ENCODE peak calls at places on chromosomes 5 and 9, in six cellular contexts. One of them, this sample, is unnamed.

GRCh38 chr5:125038477-125038876 is 292.0 kb upstream of the ZNF608 start:
- DNase-seq in psoas muscle: no peak
- DNase-seq in ACHN: no peak
- DNase-seq in RWPE1: no peak
- DNase-seq in B cell: no peak
- DNase-seq in NCI-H146: no peak
- DNase-seq in this sample: no peak

GRCh38 chr9:115717711-115718173 is 435.8 kb upstream of the PAPPA start:
- DNase-seq in psoas muscle: no peak
- DNase-seq in ACHN: peak
- DNase-seq in RWPE1: no peak
- DNase-seq in B cell: no peak
- DNase-seq in NCI-H146: no peak
- DNase-seq in this sample: peak

GRCh38 chr9:114798793-114799427 is 6.9 kb downstream of the TNFSF15 start:
- DNase-seq in psoas muscle: no peak
- DNase-seq in ACHN: no peak
- DNase-seq in RWPE1: peak
- DNase-seq in B cell: no peak
- DNase-seq in NCI-H146: no peak
- DNase-seq in this sample: no peak

GRCh38 chr5:179273441-179274145 is 71.7 kb downstream of the ADAMTS2 start:
- DNase-seq in psoas muscle: no peak
- DNase-seq in ACHN: no peak
- DNase-seq in RWPE1: no peak
- DNase-seq in B cell: peak
- DNase-seq in NCI-H146: no peak
- DNase-seq in this sample: no peak

GRCh38 chr9:135295556-135296300 is 183.9 kb upstream of the PPP1R26 start:
- DNase-seq in psoas muscle: no peak
- DNase-seq in ACHN: no peak
- DNase-seq in RWPE1: no peak
- DNase-seq in B cell: no peak
- DNase-seq in NCI-H146: no peak
- DNase-seq in this sample: no peak

GRCh38 chr9:28720746-28721145 is 1147.5 kb upstream of the C9orf72 start:
- DNase-seq in psoas muscle: no peak
- DNase-seq in ACHN: no peak
- DNase-seq in RWPE1: no peak
- DNase-seq in B cell: no peak
- DNase-seq in NCI-H146: no peak
- DNase-seq in this sample: no peak

GRCh38 chr9:38322937-38323336 is 69.6 kb upstream of the ALDH1B1 start:
- DNase-seq in psoas muscle: no peak
- DNase-seq in ACHN: no peak
- DNase-seq in RWPE1: no peak
- DNase-seq in B cell: no peak
- DNase-seq in NCI-H146: no peak
- DNase-seq in this sample: no peak

GRCh38 chr5:157342822-157343402 is 77.0 kb downstream of the CYFIP2 start:
- DNase-seq in psoas muscle: peak
- DNase-seq in ACHN: peak
- DNase-seq in RWPE1: peak
- DNase-seq in B cell: peak
- DNase-seq in NCI-H146: peak
- DNase-seq in this sample: peak

GRCh38 chr5:75052461-75053285 is at the start of gene GCNT4:
- DNase-seq in psoas muscle: peak
- DNase-seq in ACHN: peak
- DNase-seq in RWPE1: peak
- DNase-seq in B cell: no peak
- DNase-seq in NCI-H146: no peak
- DNase-seq in this sample: peak

GRCh38 chr5:74556631-74557595 is 83.6 kb downstream of the ENC1 start:
- DNase-seq in psoas muscle: no peak
- DNase-seq in ACHN: no peak
- DNase-seq in RWPE1: no peak
- DNase-seq in B cell: no peak
- DNase-seq in NCI-H146: peak
- DNase-seq in this sample: no peak

GRCh38 chr9:107338911-107339659 is 56.0 kb downstream of the RAD23B start:
- DNase-seq in psoas muscle: no peak
- DNase-seq in ACHN: no peak
- DNase-seq in RWPE1: no peak
- DNase-seq in B cell: no peak
- DNase-seq in NCI-H146: no peak
- DNase-seq in this sample: no peak

GRCh38 chr5:59193616-59194319 is 610.9 kb downstream of the RAB3C start:
- DNase-seq in psoas muscle: peak
- DNase-seq in ACHN: peak
- DNase-seq in RWPE1: peak
- DNase-seq in B cell: no peak
- DNase-seq in NCI-H146: no peak
- DNase-seq in this sample: peak

GRCh38 chr9:99606955-99607354 is 214.7 kb upstream of the NR4A3 start:
- DNase-seq in psoas muscle: no peak
- DNase-seq in ACHN: no peak
- DNase-seq in RWPE1: peak
- DNase-seq in B cell: no peak
- DNase-seq in NCI-H146: peak
- DNase-seq in this sample: no peak

GRCh38 chr9:32384002-32384363 is 460 bp upstream of the ACO1 start:
- DNase-seq in psoas muscle: no peak
- DNase-seq in ACHN: no peak
- DNase-seq in RWPE1: peak
- DNase-seq in B cell: no peak
- DNase-seq in NCI-H146: peak
- DNase-seq in this sample: no peak

GRCh38 chr9:133375116-133375723 is 640 bp downstream of the SURF4 start:
- DNase-seq in psoas muscle: peak
- DNase-seq in ACHN: peak
- DNase-seq in RWPE1: peak
- DNase-seq in B cell: no peak
- DNase-seq in NCI-H146: peak
- DNase-seq in this sample: no peak

GRCh38 chr9:108040783-108041182 is 551.2 kb upstream of the KLF4 start:
- DNase-seq in psoas muscle: no peak
- DNase-seq in ACHN: no peak
- DNase-seq in RWPE1: peak
- DNase-seq in B cell: no peak
- DNase-seq in NCI-H146: no peak
- DNase-seq in this sample: peak

GRCh38 chr9:78575041-78575440 is 278.1 kb downstream of the PSAT1 start:
- DNase-seq in psoas muscle: no peak
- DNase-seq in ACHN: no peak
- DNase-seq in RWPE1: no peak
- DNase-seq in B cell: no peak
- DNase-seq in NCI-H146: peak
- DNase-seq in this sample: no peak

GRCh38 chr9:114718801-114719221 is 36.8 kb upstream of the TEX48 start:
- DNase-seq in psoas muscle: no peak
- DNase-seq in ACHN: peak
- DNase-seq in RWPE1: peak
- DNase-seq in B cell: no peak
- DNase-seq in NCI-H146: no peak
- DNase-seq in this sample: no peak

GRCh38 chr5:143968071-143968878 is 156.3 kb downstream of the HMHB1 start:
- DNase-seq in psoas muscle: no peak
- DNase-seq in ACHN: peak
- DNase-seq in RWPE1: peak
- DNase-seq in B cell: no peak
- DNase-seq in NCI-H146: peak
- DNase-seq in this sample: peak

GRCh38 chr5:107337281-107337680 is 333.5 kb downstream of the EFNA5 start:
- DNase-seq in psoas muscle: no peak
- DNase-seq in ACHN: no peak
- DNase-seq in RWPE1: peak
- DNase-seq in B cell: no peak
- DNase-seq in NCI-H146: no peak
- DNase-seq in this sample: no peak

GRCh38 chr5:5341531-5342292 is 80.8 kb upstream of the ICE1 start:
- DNase-seq in psoas muscle: no peak
- DNase-seq in ACHN: no peak
- DNase-seq in RWPE1: no peak
- DNase-seq in B cell: no peak
- DNase-seq in NCI-H146: no peak
- DNase-seq in this sample: no peak

GRCh38 chr9:99368341-99369326 is 146.6 kb downstream of the SEC61B start:
- DNase-seq in psoas muscle: peak
- DNase-seq in ACHN: no peak
- DNase-seq in RWPE1: no peak
- DNase-seq in B cell: no peak
- DNase-seq in NCI-H146: peak
- DNase-seq in this sample: no peak

GRCh38 chr5:132022737-132023136 is 11.3 kb upstream of the ACSL6 start:
- DNase-seq in psoas muscle: no peak
- DNase-seq in ACHN: no peak
- DNase-seq in RWPE1: no peak
- DNase-seq in B cell: no peak
- DNase-seq in NCI-H146: no peak
- DNase-seq in this sample: no peak

GRCh38 chr9:115369322-115369957 is 251.5 kb upstream of the TNC start:
- DNase-seq in psoas muscle: no peak
- DNase-seq in ACHN: no peak
- DNase-seq in RWPE1: no peak
- DNase-seq in B cell: no peak
- DNase-seq in NCI-H146: no peak
- DNase-seq in this sample: no peak

GRCh38 chr5:113053614-113054013 is 77.0 kb downstream of the DCP2 start:
- DNase-seq in psoas muscle: no peak
- DNase-seq in ACHN: no peak
- DNase-seq in RWPE1: no peak
- DNase-seq in B cell: no peak
- DNase-seq in NCI-H146: no peak
- DNase-seq in this sample: peak

GRCh38 chr5:73180561-73180960 is 7.6 kb downstream of the TMEM174 start:
- DNase-seq in psoas muscle: no peak
- DNase-seq in ACHN: peak
- DNase-seq in RWPE1: no peak
- DNase-seq in B cell: no peak
- DNase-seq in NCI-H146: no peak
- DNase-seq in this sample: no peak

GRCh38 chr5:156584856-156585255 is 257.9 kb downstream of the SGCD start:
- DNase-seq in psoas muscle: no peak
- DNase-seq in ACHN: no peak
- DNase-seq in RWPE1: no peak
- DNase-seq in B cell: no peak
- DNase-seq in NCI-H146: peak
- DNase-seq in this sample: no peak

GRCh38 chr5:107736608-107737007 is 65.9 kb upstream of the EFNA5 start:
- DNase-seq in psoas muscle: no peak
- DNase-seq in ACHN: no peak
- DNase-seq in RWPE1: no peak
- DNase-seq in B cell: no peak
- DNase-seq in NCI-H146: no peak
- DNase-seq in this sample: no peak

GRCh38 chr5:79171846-79172245 is 60.2 kb downstream of the BHMT start:
- DNase-seq in psoas muscle: no peak
- DNase-seq in ACHN: no peak
- DNase-seq in RWPE1: no peak
- DNase-seq in B cell: no peak
- DNase-seq in NCI-H146: no peak
- DNase-seq in this sample: no peak

GRCh38 chr9:123355761-123356520 is at the start of gene CRB2:
- DNase-seq in psoas muscle: no peak
- DNase-seq in ACHN: no peak
- DNase-seq in RWPE1: no peak
- DNase-seq in B cell: no peak
- DNase-seq in NCI-H146: no peak
- DNase-seq in this sample: no peak

GRCh38 chr5:72235725-72236124 is 84.3 kb downstream of the MRPS27 start:
- DNase-seq in psoas muscle: no peak
- DNase-seq in ACHN: no peak
- DNase-seq in RWPE1: no peak
- DNase-seq in B cell: no peak
- DNase-seq in NCI-H146: no peak
- DNase-seq in this sample: no peak

GRCh38 chr5:72256536-72256935 is 63.5 kb downstream of the MRPS27 start:
- DNase-seq in psoas muscle: no peak
- DNase-seq in ACHN: no peak
- DNase-seq in RWPE1: no peak
- DNase-seq in B cell: no peak
- DNase-seq in NCI-H146: no peak
- DNase-seq in this sample: no peak

GRCh38 chr5:172568308-172568923 is 72.6 kb upstream of the NEURL1B start:
- DNase-seq in psoas muscle: no peak
- DNase-seq in ACHN: no peak
- DNase-seq in RWPE1: no peak
- DNase-seq in B cell: no peak
- DNase-seq in NCI-H146: no peak
- DNase-seq in this sample: no peak

GRCh38 chr5:173733831-173734491 is 117.5 kb upstream of the BOD1 start:
- DNase-seq in psoas muscle: no peak
- DNase-seq in ACHN: no peak
- DNase-seq in RWPE1: no peak
- DNase-seq in B cell: peak
- DNase-seq in NCI-H146: peak
- DNase-seq in this sample: no peak

GRCh38 chr5:180824630-180825476 is 22.2 kb upstream of the MGAT1 start:
- DNase-seq in psoas muscle: no peak
- DNase-seq in ACHN: no peak
- DNase-seq in RWPE1: no peak
- DNase-seq in B cell: no peak
- DNase-seq in NCI-H146: no peak
- DNase-seq in this sample: no peak

GRCh38 chr9:28801144-28801799 is 1228.0 kb upstream of the C9orf72 start:
- DNase-seq in psoas muscle: no peak
- DNase-seq in ACHN: peak
- DNase-seq in RWPE1: peak
- DNase-seq in B cell: no peak
- DNase-seq in NCI-H146: no peak
- DNase-seq in this sample: no peak

This sample was measured in HTR-8/SVneo.